ENCODE peak calls at places on chromosomes 1 and 21, in five cellular contexts. P is neural progenitor cell; T is fibroblast of lung; F is activated naive CD4-positive, alpha-beta T cell treated with anti-CD3 and anti-CD28 coated beads for 36 hours; U is WTC11. G is an unnamed sample.
A peak's percentile ranks its signal among the peaks of the same experiment; 100 is the strongest.

GRCh38 chr1:3477241-3478109 is 23.0 kb downstream of the ARHGEF16 start:
- DNase-seq in T (no peak), U (no peak), P (no peak), F (no peak), G (no peak)

GRCh38 chr1:77514871-77515776 is 167.3 kb downstream of the ZZZ3 start:
- DNase-seq in P (peak; percentile 65), T (peak; percentile 63), U (peak; percentile 62), F (no peak), G (no peak)

GRCh38 chr1:11537854-11538591 is 59.1 kb downstream of the DISP3 start:
- DNase-seq in F (no peak), P (no peak), U (no peak), T (no peak), G (no peak)

GRCh38 chr1:86618358-86618757 is 71.5 kb downstream of the CLCA4 start:
- DNase-seq in U (no peak), P (peak; percentile 15), F (no peak), T (no peak), G (no peak)

GRCh38 chr1:8422439-8423133 is 104.7 kb downstream of the SLC45A1 start:
- DNase-seq in P (peak; percentile 61), F (no peak), T (peak; percentile 52), U (no peak), G (no peak)

GRCh38 chr21:42060166-42060565 is 11.0 kb upstream of the UMODL1 start:
- DNase-seq in F (no peak), T (no peak), P (no peak), U (no peak), G (no peak)

GRCh38 chr1:152873495-152873894 is 4.6 kb upstream of the SMCP start:
- DNase-seq in F (no peak), T (peak; percentile 23), U (no peak), P (no peak), G (no peak)

GRCh38 chr1:2856076-2856390 is 54.5 kb upstream of the TTC34 start:
- DNase-seq in F (no peak), P (no peak), T (no peak), U (no peak), G (no peak)

GRCh38 chr1:3767328-3767925 is 5.1 kb upstream of the SMIM1 start:
- DNase-seq in T (no peak), P (no peak), U (no peak), F (no peak), G (no peak)

GRCh38 chr1:89957063-89957462 is 37.8 kb upstream of the ZNF326 start:
- DNase-seq in T (no peak), P (no peak), U (no peak), F (peak; percentile 54), G (no peak)

GRCh38 chr1:238892612-238893011 is 493.8 kb upstream of the CHRM3 start:
- DNase-seq in P (no peak), U (no peak), T (no peak), F (no peak), G (peak; percentile 44)

GRCh38 chr1:167221804-167222610 is 1.3 kb downstream of the POU2F1 start:
- DNase-seq in U (peak; percentile 56), F (peak; percentile 92), T (peak; percentile 90), P (peak; percentile 81), G (no peak)

GRCh38 chr1:109930252-109930993 is 19.8 kb downstream of the CSF1 start:
- DNase-seq in T (no peak), U (no peak), F (no peak), P (no peak), G (no peak)

GRCh38 chr21:43369124-43369523 is 57.8 kb downstream of the SIK1 start:
- DNase-seq in U (no peak), T (no peak), F (no peak), P (no peak), G (no peak)

GRCh38 chr1:47624531-47624930 is 186.7 kb downstream of the FOXD2 start:
- DNase-seq in F (no peak), U (no peak), P (peak; percentile 68), T (no peak), G (no peak)

GRCh38 chr1:93672069-93672468 is 9.6 kb downstream of the BCAR3 start:
- DNase-seq in F (no peak), T (peak; percentile 95), U (no peak), P (no peak), G (no peak)

GRCh38 chr1:220487297-220487820 is 40.6 kb upstream of the MARK1 start:
- DNase-seq in T (peak; percentile 42), P (peak; percentile 36), U (no peak), F (peak; percentile 77), G (peak; percentile 79)

GRCh38 chr1:2628191-2628932 is 4.5 kb downstream of the MMEL1 start:
- DNase-seq in U (no peak), P (peak; percentile 39), F (no peak), T (no peak), G (no peak)

GRCh38 chr1:213484333-213484732 is 433.3 kb downstream of the RPS6KC1 start:
- DNase-seq in P (no peak), U (no peak), F (no peak), T (no peak), G (no peak)

GRCh38 chr1:21541835-21542234 is 32.6 kb downstream of the ALPL start:
- DNase-seq in F (no peak), T (peak; percentile 65), P (no peak), U (no peak), G (no peak)

GRCh38 chr1:159921700-159922498 is 3.4 kb downstream of the TAGLN2 start:
- DNase-seq in T (peak; percentile 50), P (no peak), F (peak; percentile 49), U (no peak), G (no peak)

GRCh38 chr1:45971335-45971734 is 161.1 kb downstream of the PIK3R3 start:
- DNase-seq in T (no peak), U (no peak), F (no peak), P (no peak), G (no peak)

GRCh38 chr1:16396591-16396990 is 29.5 kb downstream of the SZRD1 start:
- DNase-seq in U (no peak), F (no peak), P (no peak), T (peak; percentile 84), G (peak; percentile 19)

GRCh38 chr1:53552981-53553733 is 94.0 kb downstream of the DMRTB1 start:
- DNase-seq in P (no peak), F (no peak), U (peak; percentile 7), T (no peak), G (no peak)

GRCh38 chr1:20992327-20993056 is 184.2 kb downstream of the EIF4G3 start:
- DNase-seq in P (no peak), F (no peak), T (peak; percentile 77), U (no peak), G (no peak)

G was measured in kidney epithelial cell.